ENCODE peak calls at places on chromosomes 16 and 17, in five cellular contexts. B, G, K, Y and P are unnamed samples.

GRCh38 chr17:59202320-59202719 is 7.5 kb upstream of the SMG8 start:
- DNase-seq in Y (no peak), B (no peak), G (no peak), K (no peak), P (no peak)

GRCh38 chr17:45428050-45428953 is 4.4 kb downstream of the ARHGAP27 start:
- DNase-seq in K (peak), Y (peak), B (no peak), G (peak), P (peak)

GRCh38 chr17:41907633-41908539 is 10.9 kb downstream of the ACLY start:
- DNase-seq in G (peak), K (no peak), B (no peak), Y (peak), P (no peak)

GRCh38 chr16:88903267-88903666 is 36.8 kb upstream of the PABPN1L start:
- DNase-seq in G (no peak), K (no peak), Y (no peak), B (no peak), P (no peak)

GRCh38 chr17:21387616-21388015 is 11.5 kb downstream of the KCNJ12 start:
- DNase-seq in G (no peak), Y (no peak), B (no peak), K (no peak), P (no peak)

GRCh38 chr16:83530293-83530692 is 277.5 kb upstream of the HSBP1 start:
- DNase-seq in K (no peak), G (no peak), B (peak), Y (no peak), P (no peak)

GRCh38 chr16:70752381-70752780 is 48.6 kb downstream of the VAC14 start:
- DNase-seq in K (no peak), Y (no peak), G (no peak), B (no peak), P (no peak)

GRCh38 chr16:1089822-1090619 is 6.0 kb downstream of the C1QTNF8 start:
- DNase-seq in B (no peak), K (no peak), Y (peak), G (no peak), P (no peak)

GRCh38 chr17:66549312-66549705 is 246.9 kb downstream of the PRKCA start:
- DNase-seq in Y (no peak), K (no peak), G (peak), B (peak), P (no peak)

GRCh38 chr17:72726936-72727335 is 365.6 kb downstream of the SLC39A11 start:
- DNase-seq in K (no peak), Y (no peak), B (no peak), G (peak), P (peak)

GRCh38 chr16:89689142-89689541 is 2.7 kb downstream of the CDK10 start:
- DNase-seq in Y (no peak), K (no peak), B (no peak), G (no peak), P (no peak)

GRCh38 chr17:21061971-21062526 is 19.2 kb upstream of the USP22 start:
- DNase-seq in G (no peak), B (no peak), Y (no peak), K (no peak), P (no peak)

GRCh38 chr17:40926341-40926740 is 11.1 kb downstream of the KRT23 start:
- DNase-seq in K (no peak), B (no peak), G (no peak), Y (no peak), P (no peak)

GRCh38 chr17:39092672-39093250 is 58.7 kb downstream of the PLXDC1 start:
- DNase-seq in Y (no peak), G (peak), K (no peak), B (no peak), P (no peak)

GRCh38 chr16:16075463-16076399 is 126.3 kb downstream of the ABCC1 start:
- DNase-seq in Y (no peak), B (no peak), G (peak), K (no peak), P (no peak)

GRCh38 chr17:21194688-21195087 is 19.3 kb downstream of the TMEM11 start:
- DNase-seq in Y (no peak), G (peak), B (no peak), K (no peak), P (no peak)

GRCh38 chr16:87441886-87442580 is 49.9 kb downstream of the MAP1LC3B start:
- DNase-seq in K (no peak), B (peak), G (peak), Y (no peak), P (peak)

GRCh38 chr17:31854672-31855071 is 4.4 kb downstream of the COPRS start:
- DNase-seq in B (no peak), G (peak), K (no peak), Y (no peak), P (no peak)

GRCh38 chr17:63910096-63910495 is 962 bp downstream of the CSHL1 start:
- DNase-seq in B (no peak), K (no peak), Y (no peak), G (no peak), P (no peak)

GRCh38 chr16:23280483-23280967 is 21.6 kb upstream of the SCNN1B start:
- DNase-seq in K (no peak), G (no peak), B (peak), Y (no peak), P (peak)

GRCh38 chr16:15996432-15997109 is 47.2 kb downstream of the ABCC1 start:
- DNase-seq in Y (peak), B (peak), K (no peak), G (peak), P (peak)

GRCh38 chr17:55420776-55421178 is 858 bp downstream of the MMD start:
- DNase-seq in G (no peak), B (no peak), K (peak), Y (no peak), P (no peak)

GRCh38 chr16:67349172-67349571 is 22.6 kb downstream of the LRRC36 start:
- DNase-seq in G (peak), Y (peak), K (no peak), B (peak), P (peak)

GRCh38 chr17:43679911-43680310 is 18.2 kb upstream of the MEOX1 start:
- DNase-seq in K (no peak), G (no peak), Y (no peak), B (no peak), P (no peak)

GRCh38 chr17:17387461-17388362 is 84.5 kb downstream of the NT5M start:
- DNase-seq in K (peak), B (no peak), Y (peak), G (no peak), P (peak)

GRCh38 chr16:75565640-75566039 is 539 bp upstream of the GABARAPL2 start:
- DNase-seq in B (no peak), Y (no peak), G (no peak), K (no peak), P (no peak)

GRCh38 chr16:66275795-66276428 is 90.6 kb upstream of the CDH5 start:
- DNase-seq in K (peak), G (peak), B (peak), Y (peak), P (peak)

GRCh38 chr17:77096570-77097214 is 44.1 kb upstream of the SEC14L1 start:
- DNase-seq in K (peak), Y (peak), G (peak), B (peak), P (peak)

GRCh38 chr16:26963109-26963508 is 103.6 kb upstream of the C16orf82 start:
- DNase-seq in K (peak), Y (peak), G (peak), B (no peak), P (no peak)

GRCh38 chr17:9002236-9002609 is 19.1 kb upstream of the NTN1 start:
- DNase-seq in K (no peak), B (no peak), Y (no peak), G (no peak), P (no peak)

GRCh38 chr17:57459286-57459915 is 203.1 kb downstream of the MSI2 start:
- DNase-seq in K (no peak), B (peak), G (peak), Y (peak), P (peak)

GRCh38 chr17:57707892-57708291 is 37.2 kb downstream of the CCDC182 start:
- DNase-seq in G (peak), B (no peak), K (peak), Y (no peak), P (no peak)

GRCh38 chr17:49216482-49216881 is 6.0 kb downstream of the ABI3 start:
- DNase-seq in Y (no peak), K (no peak), G (no peak), B (no peak), P (no peak)

GRCh38 chr17:49218941-49219913 is 8.7 kb downstream of the ABI3 start:
- DNase-seq in Y (no peak), B (no peak), K (no peak), G (no peak), P (no peak)

GRCh38 chr17:49216953-49217650 is 6.6 kb downstream of the ABI3 start:
- DNase-seq in K (no peak), G (no peak), Y (no peak), B (no peak), P (no peak)

GRCh38 chr17:49219987-49220386 is 9.5 kb downstream of the ABI3 start:
- DNase-seq in B (no peak), Y (no peak), G (no peak), K (no peak), P (no peak)

DNA sequence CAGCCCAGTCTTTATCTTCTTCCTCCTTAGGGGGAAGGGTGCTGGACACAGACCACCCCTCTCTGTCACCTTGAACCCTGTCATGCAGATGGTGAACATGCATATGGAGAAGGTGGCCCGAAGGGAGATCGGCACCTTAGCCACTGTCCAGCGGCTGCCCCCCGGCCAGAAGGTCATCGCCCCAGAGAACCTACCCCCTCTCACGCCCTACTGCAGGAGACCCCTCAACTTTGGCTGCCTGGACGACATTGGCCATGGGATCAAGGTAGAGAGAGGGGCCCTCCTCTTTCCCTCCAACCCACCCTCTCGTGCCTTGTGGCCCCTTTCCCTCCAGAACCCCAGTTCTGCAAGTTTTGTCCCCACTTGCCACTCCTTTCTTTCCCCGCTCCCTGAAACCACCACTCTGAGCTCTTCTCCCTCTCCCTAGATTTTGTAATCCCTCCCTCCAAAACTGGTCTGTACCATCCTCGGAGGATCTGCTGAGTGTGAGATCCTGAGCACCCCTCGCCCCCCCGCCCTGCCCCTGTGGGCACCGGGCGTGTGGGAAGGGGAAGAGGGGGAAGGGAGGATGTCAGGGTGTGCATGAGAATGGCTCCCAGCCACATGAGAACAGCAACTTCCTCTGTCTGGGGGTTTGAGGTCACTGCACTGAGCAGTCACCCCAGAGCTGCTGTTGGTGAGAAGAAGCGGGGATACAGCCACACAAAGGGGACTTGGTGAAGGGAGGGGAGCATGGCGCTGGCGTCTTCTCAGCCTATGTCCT is 7.3 kb downstream of the ABI3 start:
- DNase-seq in Y (no peak), B (no peak), G (no peak), K (no peak), P (no peak)
- TF ChIP-seq CTCF in Y (no peak), B (no peak), G (no peak), K (no peak), P (no peak)

GRCh38 chr17:61401280-61402072 is 1.8 kb downstream of the TBX2 start:
- DNase-seq in Y (no peak), B (peak), G (no peak), K (peak), P (no peak)
- H3K4me3 ChIP-seq in Y (no peak), B (peak), G (peak), K (peak), P (no peak)

DNA sequence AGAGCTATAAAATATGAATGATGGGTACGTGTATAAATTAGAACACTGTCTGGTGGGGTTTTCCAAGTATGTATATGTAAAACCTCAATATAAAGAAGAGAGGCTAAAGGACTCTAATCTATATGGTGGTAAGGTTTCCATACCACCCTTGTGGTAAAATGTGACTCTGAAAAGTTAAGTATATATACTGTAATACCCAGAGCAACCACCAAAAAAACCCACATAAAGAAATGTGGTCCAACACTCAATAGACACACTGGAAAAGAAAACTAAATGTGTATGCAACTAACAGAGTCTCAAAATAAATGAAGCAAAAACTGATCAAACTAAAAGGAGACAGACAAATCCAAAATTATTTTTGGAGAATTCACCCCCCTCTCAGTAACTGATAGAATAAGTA is 72.2 kb downstream of the XPO6 start:
- DNase-seq in B (no peak), K (no peak), G (no peak), Y (no peak), P (no peak)
- TF ChIP-seq CTCF in B (no peak), K (no peak), G (no peak), Y (no peak), P (no peak)

DNA sequence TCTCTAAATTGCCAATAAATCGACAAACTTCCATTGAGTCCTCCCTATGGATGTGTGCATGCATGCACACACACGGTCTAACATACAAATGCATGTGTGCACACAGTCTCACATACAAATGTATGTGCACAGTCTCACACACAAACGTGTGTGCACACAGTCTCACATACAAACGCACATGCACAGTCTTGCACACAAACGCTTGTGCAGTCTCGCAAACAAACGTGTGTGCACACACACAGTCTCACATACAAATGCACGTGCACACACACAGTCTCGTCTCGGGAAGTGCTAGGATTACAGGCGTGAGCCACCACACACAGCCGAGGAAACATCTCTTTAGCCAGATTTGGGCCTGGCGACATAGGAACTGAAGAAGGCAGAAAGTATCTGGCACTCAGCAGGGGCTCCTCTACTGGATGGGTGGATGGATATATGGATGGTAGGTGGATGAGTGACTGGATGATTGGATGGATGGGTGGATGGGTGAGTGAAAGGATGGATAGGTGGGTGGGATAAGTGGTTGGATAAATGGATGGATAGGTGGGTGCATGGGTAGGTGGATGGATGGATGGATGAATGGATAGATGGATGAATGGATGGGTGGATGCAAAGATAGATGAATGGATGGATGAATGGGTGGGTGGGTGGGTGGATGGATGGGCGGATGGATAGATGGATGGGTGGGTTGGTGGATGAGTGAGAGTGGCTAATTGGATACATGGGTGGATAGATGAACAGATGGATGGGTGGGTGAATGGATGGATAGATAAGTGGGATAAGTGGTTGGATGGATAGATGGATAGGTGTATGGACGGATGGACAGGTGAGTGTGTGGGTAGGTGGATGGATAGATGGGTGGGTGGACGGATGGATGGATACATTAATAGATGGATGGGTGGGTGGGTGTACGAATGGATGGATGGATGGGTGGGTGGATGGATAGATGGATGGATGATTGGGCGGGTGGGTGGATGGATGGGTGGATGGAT is 48.9 kb upstream of the FASN start:
- DNase-seq in K (no peak), B (no peak), Y (no peak), G (no peak), P (no peak)
- H3K4me3 ChIP-seq in K (no peak), B (no peak), Y (no peak), G (no peak), P (no peak)

GRCh38 chr16:49330562-49331201 is 42.9 kb upstream of the C16orf78 start:
- DNase-seq in Y (no peak), B (no peak), K (no peak), G (no peak), P (no peak)
- TF ChIP-seq CTCF in Y (no peak), B (no peak), K (no peak), G (no peak), P (no peak)

GRCh38 chr17:68794636-68795503 is 160.3 kb downstream of the ABCA8 start:
- DNase-seq in Y (no peak), B (peak), K (no peak), G (peak), P (peak)
- H3K4me3 ChIP-seq in Y (no peak), B (no peak), K (no peak), G (peak), P (no peak)

DNA sequence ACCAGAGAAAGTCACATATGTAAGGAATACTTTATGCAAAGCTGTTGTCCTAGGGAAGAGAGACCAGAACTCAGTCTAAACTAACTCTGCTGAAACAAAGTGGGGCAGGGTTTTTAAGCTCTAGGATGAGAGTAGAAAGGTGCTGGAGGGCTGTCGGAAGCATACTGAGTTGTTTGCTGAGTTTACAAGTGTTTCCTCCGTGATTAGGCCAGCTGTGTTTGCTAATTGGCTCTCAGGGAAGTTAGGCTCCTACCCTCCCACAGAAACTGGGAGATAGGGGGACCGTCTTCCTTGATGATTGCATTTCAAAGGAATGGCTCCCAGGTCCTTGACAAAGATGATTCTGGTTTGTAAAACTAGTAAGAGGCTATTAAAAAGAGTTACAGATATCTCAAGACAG is 24.4 kb upstream of the CRYM start:
- DNase-seq in K (no peak), G (peak), Y (no peak), B (no peak), P (peak)
- TF ChIP-seq CTCF in K (no peak), G (no peak), Y (no peak), B (no peak), P (no peak)

GRCh38 chr17:74205274-74205673 is 1.8 kb downstream of the RPL38 start:
- DNase-seq in K (no peak), Y (no peak), B (no peak), G (no peak), P (no peak)
- H3K4me3 ChIP-seq in K (no peak), Y (peak), B (peak), G (no peak), P (no peak)

DNA sequence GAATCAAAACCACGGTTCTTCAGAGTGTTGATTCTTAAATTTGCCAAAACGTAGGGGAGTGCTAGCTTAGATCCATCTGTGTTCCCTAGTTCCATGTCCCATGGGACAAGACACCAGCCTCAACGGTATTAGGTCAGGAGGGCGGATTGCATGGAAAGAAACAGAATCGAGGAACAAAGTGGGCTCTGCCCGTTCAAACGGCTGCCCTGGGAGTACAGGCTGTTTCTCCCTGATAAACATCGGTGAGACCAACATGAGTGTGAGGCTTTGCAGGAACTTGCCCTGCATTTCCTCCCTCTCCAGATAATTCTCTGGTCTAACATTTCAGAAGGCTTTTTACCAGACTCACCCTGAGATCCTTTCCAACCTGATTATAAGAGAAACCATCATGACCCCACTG is 82.2 kb downstream of the MRM3 start:
- DNase-seq in K (no peak), B (no peak), G (no peak), Y (no peak), P (peak)
- TF ChIP-seq CTCF in K (no peak), B (no peak), G (no peak), Y (no peak), P (no peak)

GRCh38 chr17:7923290-7923628 is 6.4 kb downstream of the KCNAB3 start:
- DNase-seq in B (no peak), K (no peak), G (no peak), Y (no peak), P (no peak)
- H3K4me3 ChIP-seq in B (peak), K (peak), G (peak), Y (no peak), P (peak)